ENCODE peak calls at places on chromosomes 13 and 19, in four cellular contexts. One of them, this sample, is unnamed.

GRCh38 chr19:47512948-47513319 is 1.9 kb downstream of the NAPA start:
- DNase-seq in GM12878: no peak
- DNase-seq in endothelial cell of umbilical vein: no peak
- DNase-seq in K562: no peak
- DNase-seq in this sample: no peak

GRCh38 chr13:69857188-69857821 is 250.3 kb upstream of the ATXN8OS start:
- DNase-seq in GM12878: peak
- DNase-seq in endothelial cell of umbilical vein: peak
- DNase-seq in K562: peak
- DNase-seq in this sample: peak

GRCh38 chr13:77001963-77002587 is 10.2 kb downstream of the CLN5 start:
- DNase-seq in GM12878: no peak
- DNase-seq in endothelial cell of umbilical vein: no peak
- DNase-seq in K562: no peak
- DNase-seq in this sample: no peak

GRCh38 chr19:17847538-17848366 is at the start of gene JAK3:
- DNase-seq in GM12878: peak
- DNase-seq in endothelial cell of umbilical vein: peak
- DNase-seq in K562: peak
- DNase-seq in this sample: peak

GRCh38 chr19:9721861-9722260 is 46.7 kb downstream of the ZNF846 start:
- DNase-seq in GM12878: peak
- DNase-seq in endothelial cell of umbilical vein: no peak
- DNase-seq in K562: no peak
- DNase-seq in this sample: no peak

GRCh38 chr19:30692517-30692870 is 320.3 kb downstream of the ZNF536 start:
- DNase-seq in GM12878: no peak
- DNase-seq in endothelial cell of umbilical vein: no peak
- DNase-seq in K562: no peak
- DNase-seq in this sample: no peak

GRCh38 chr13:26377038-26377437 is 123.1 kb downstream of the CDK8 start:
- DNase-seq in GM12878: no peak
- DNase-seq in endothelial cell of umbilical vein: peak
- DNase-seq in K562: peak
- DNase-seq in this sample: peak

GRCh38 chr13:77330009-77330471 is 3.1 kb upstream of the MYCBP2 start:
- DNase-seq in GM12878: no peak
- DNase-seq in endothelial cell of umbilical vein: peak
- DNase-seq in K562: no peak
- DNase-seq in this sample: no peak

GRCh38 chr13:112744306-112745021 is 54.6 kb downstream of the ATP11A start:
- DNase-seq in GM12878: no peak
- DNase-seq in endothelial cell of umbilical vein: no peak
- DNase-seq in K562: no peak
- DNase-seq in this sample: peak

GRCh38 chr19:50361290-50362029 is 4.0 kb downstream of the NAPSA start:
- DNase-seq in GM12878: no peak
- DNase-seq in endothelial cell of umbilical vein: no peak
- DNase-seq in K562: peak
- DNase-seq in this sample: no peak

GRCh38 chr13:25353344-25353743 is 18.4 kb upstream of the ATP8A2 start:
- DNase-seq in GM12878: no peak
- DNase-seq in endothelial cell of umbilical vein: no peak
- DNase-seq in K562: no peak
- DNase-seq in this sample: no peak

GRCh38 chr13:25352230-25352629 is 19.5 kb upstream of the ATP8A2 start:
- DNase-seq in GM12878: no peak
- DNase-seq in endothelial cell of umbilical vein: no peak
- DNase-seq in K562: peak
- DNase-seq in this sample: no peak

GRCh38 chr13:25352806-25353205 is 19.0 kb upstream of the ATP8A2 start:
- DNase-seq in GM12878: no peak
- DNase-seq in endothelial cell of umbilical vein: no peak
- DNase-seq in K562: no peak
- DNase-seq in this sample: no peak

GRCh38 chr13:25354377-25354776 is 17.4 kb upstream of the ATP8A2 start:
- DNase-seq in GM12878: no peak
- DNase-seq in endothelial cell of umbilical vein: no peak
- DNase-seq in K562: no peak
- DNase-seq in this sample: no peak
- H3K9ac ChIP-seq in GM12878: no peak
- H3K9ac ChIP-seq in endothelial cell of umbilical vein: no peak
- H3K9ac ChIP-seq in K562: no peak
- H3K9ac ChIP-seq in this sample: no peak

GRCh38 chr19:495440-496332 is 600 bp upstream of the MADCAM1 start:
- DNase-seq in GM12878: no peak
- DNase-seq in endothelial cell of umbilical vein: peak
- DNase-seq in K562: peak
- DNase-seq in this sample: peak
- H3K4me3 ChIP-seq in GM12878: no peak
- H3K4me3 ChIP-seq in endothelial cell of umbilical vein: no peak
- H3K4me3 ChIP-seq in K562: no peak
- H3K4me3 ChIP-seq in this sample: no peak

DNA sequence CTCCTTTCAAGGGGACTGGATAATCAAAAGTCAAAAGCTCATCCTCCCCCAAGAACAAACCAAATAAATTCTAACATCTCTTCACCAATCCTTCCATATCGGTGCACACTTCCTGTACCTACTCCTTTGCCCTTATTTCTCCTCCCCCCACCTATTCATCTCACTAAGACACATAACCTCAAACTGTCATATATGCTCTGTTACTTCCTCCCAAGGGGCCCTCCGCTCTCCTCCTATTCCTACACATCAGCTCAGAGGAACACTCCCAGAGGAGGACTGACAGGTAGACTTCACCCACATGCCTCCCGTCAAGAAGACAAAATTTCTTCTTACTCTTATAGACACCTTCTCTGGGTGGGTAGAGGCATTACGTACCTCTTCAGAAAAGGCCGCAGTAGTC is 48.1 kb downstream of the ZNF93 start:
- DNase-seq in GM12878: no peak
- DNase-seq in endothelial cell of umbilical vein: no peak
- DNase-seq in K562: no peak
- DNase-seq in this sample: no peak
- TF ChIP-seq FOS in GM12878: no peak
- TF ChIP-seq FOS in endothelial cell of umbilical vein: no peak
- TF ChIP-seq FOS in K562: no peak
- TF ChIP-seq FOS in this sample: no peak

DNA sequence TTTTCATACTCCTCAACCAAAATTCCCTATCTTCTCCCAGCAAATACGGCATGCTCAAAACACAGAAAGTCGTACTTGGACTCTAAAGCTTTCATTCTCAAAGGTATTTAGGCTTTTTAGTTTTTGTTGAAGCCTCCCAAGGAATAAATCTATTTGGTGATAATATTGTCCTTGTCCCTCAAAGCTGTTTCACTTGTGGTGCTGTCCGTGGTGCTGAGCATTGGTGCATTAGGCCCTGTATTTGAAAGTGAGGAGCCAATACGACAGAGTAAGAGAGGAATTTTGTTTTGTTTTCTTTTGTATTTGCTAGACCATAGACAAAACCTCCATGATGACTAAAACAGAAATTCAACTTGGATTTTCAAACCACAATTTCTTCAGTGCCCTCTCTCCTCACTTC is 3.2 kb upstream of the LGALS13 start:
- DNase-seq in GM12878: no peak
- DNase-seq in endothelial cell of umbilical vein: peak
- DNase-seq in K562: peak
- DNase-seq in this sample: peak
- H3K9ac ChIP-seq in GM12878: no peak
- H3K9ac ChIP-seq in endothelial cell of umbilical vein: no peak
- H3K9ac ChIP-seq in K562: no peak
- H3K9ac ChIP-seq in this sample: no peak

GRCh38 chr19:51946602-51947001 is 19.3 kb downstream of the ZNF613 start:
- DNase-seq in GM12878: no peak
- DNase-seq in endothelial cell of umbilical vein: no peak
- DNase-seq in K562: no peak
- DNase-seq in this sample: no peak
- H3K4me3 ChIP-seq in GM12878: no peak
- H3K4me3 ChIP-seq in endothelial cell of umbilical vein: no peak
- H3K4me3 ChIP-seq in K562: no peak
- H3K4me3 ChIP-seq in this sample: no peak

DNA sequence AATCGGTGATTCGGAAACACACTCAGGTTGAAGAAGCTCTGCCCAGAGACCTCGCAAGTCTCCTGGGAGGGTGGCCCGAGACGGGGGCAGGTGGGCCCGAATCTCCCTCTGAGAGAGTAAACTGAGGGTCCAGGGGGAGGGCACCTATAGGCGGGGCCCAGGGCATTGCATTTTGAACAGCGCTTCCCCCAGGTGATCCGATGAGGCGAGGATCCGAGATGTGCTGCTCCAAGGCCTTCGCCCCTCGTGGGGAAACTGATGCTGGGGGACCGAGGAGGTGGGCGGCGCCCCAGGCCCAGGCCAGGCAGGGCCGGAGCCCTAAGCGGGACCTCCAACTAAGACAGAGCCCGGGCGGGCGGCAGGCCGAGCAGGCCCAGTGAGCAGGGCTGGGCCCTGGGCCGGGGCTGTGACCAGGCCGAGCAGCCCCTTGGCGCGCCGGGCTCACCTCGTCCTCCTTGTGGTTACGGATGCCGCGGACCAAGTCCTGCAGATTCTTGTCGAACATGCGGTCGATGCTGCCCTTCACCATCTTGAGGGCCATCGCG is 500 bp downstream of the AP3D1 start:
- DNase-seq in GM12878: no peak
- DNase-seq in endothelial cell of umbilical vein: peak
- DNase-seq in K562: no peak
- DNase-seq in this sample: no peak
- TF ChIP-seq FOS in GM12878: no peak
- TF ChIP-seq FOS in endothelial cell of umbilical vein: no peak
- TF ChIP-seq FOS in K562: no peak
- TF ChIP-seq FOS in this sample: no peak

DNA sequence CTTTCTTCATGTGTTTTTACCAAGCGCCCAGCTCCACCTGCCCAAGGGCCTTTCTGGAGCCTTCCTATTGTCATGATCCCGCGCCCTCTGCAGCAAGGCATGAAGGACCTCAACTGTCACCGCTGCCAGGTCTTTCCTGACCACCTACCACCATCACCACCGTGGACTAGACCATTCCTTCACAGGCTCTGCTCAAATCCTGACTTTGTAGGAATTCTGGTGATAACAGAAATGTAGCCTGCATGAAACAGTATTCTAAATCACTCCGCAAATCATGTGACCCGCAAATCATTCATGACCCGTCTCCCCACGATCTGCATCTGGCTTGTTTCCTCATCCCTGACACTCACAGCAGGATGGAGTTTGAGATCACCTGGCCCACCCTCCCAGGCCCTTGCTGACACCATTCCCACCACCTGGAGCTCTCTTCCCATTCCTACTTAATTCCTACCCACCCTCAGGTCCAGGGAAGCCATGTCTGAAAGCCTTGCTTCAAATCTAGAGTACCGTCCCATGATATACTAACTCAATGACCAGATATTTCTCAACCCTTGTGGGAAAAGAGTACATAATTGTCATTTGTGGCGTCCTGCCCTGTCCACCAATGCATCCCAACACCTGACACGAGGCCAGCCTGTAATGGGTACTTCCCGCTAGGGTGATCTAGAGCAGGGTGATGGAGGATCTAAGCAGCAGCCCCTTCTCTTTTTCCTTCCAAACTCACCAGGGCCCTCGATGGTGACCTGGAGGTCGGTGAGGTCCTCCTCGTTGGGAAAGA is 1.3 kb downstream of the UBE2S start:
- DNase-seq in GM12878: no peak
- DNase-seq in endothelial cell of umbilical vein: no peak
- DNase-seq in K562: no peak
- DNase-seq in this sample: no peak
- H3K9ac ChIP-seq in GM12878: peak
- H3K9ac ChIP-seq in endothelial cell of umbilical vein: peak
- H3K9ac ChIP-seq in K562: peak
- H3K9ac ChIP-seq in this sample: peak